ENCODE peak calls at places on chromosomes 2 and 18, in four cellular contexts. R is K562, P is WTC11, F is HepG2. L is an unnamed sample.

GRCh38 chr18:47799376-47799775 is 131.1 kb downstream of the SMAD2 start:
- DNase-seq in R (no peak), P (no peak), F (no peak), L (no peak)

GRCh38 chr2:68806511-68807109 is 64.6 kb downstream of the BMP10 start:
- DNase-seq in R (peak; percentile 50), P (no peak), F (no peak), L (no peak)

GRCh38 chr18:9437049-9437448 is 38.3 kb upstream of the RALBP1 start:
- DNase-seq in R (no peak), P (no peak), F (no peak), L (no peak)

GRCh38 chr2:108579631-108580030 is 45.4 kb downstream of the LIMS1 start:
- DNase-seq in R (no peak), P (no peak), F (no peak), L (no peak)

GRCh38 chr2:120765031-120765910 is 29.6 kb downstream of the GLI2 start:
- DNase-seq in R (no peak), P (peak; percentile 11), F (no peak), L (no peak)

GRCh38 chr18:48989304-48990284 is 38.8 kb upstream of the SMAD7 start:
- DNase-seq in R (no peak), P (no peak), F (peak; percentile 68), L (no peak)

GRCh38 chr18:2108581-2108980 is 462.7 kb downstream of the METTL4 start:
- DNase-seq in R (no peak), P (no peak), F (no peak), L (no peak)

GRCh38 chr2:180890781-180891180 is 89.6 kb upstream of the UBE2E3 start:
- DNase-seq in R (no peak), P (no peak), F (no peak), L (no peak)

GRCh38 chr2:1572638-1573037 is 159.4 kb downstream of the TPO start:
- DNase-seq in R (no peak), P (no peak), F (no peak), L (no peak)

GRCh38 chr2:207088839-207089238 is 76.9 kb downstream of the KLF7 start:
- DNase-seq in R (no peak), P (no peak), F (no peak), L (no peak)

GRCh38 chr18:8870528-8870927 is 165.2 kb downstream of the MTCL1 start:
- DNase-seq in R (no peak), P (no peak), F (no peak), L (no peak)

DNA sequence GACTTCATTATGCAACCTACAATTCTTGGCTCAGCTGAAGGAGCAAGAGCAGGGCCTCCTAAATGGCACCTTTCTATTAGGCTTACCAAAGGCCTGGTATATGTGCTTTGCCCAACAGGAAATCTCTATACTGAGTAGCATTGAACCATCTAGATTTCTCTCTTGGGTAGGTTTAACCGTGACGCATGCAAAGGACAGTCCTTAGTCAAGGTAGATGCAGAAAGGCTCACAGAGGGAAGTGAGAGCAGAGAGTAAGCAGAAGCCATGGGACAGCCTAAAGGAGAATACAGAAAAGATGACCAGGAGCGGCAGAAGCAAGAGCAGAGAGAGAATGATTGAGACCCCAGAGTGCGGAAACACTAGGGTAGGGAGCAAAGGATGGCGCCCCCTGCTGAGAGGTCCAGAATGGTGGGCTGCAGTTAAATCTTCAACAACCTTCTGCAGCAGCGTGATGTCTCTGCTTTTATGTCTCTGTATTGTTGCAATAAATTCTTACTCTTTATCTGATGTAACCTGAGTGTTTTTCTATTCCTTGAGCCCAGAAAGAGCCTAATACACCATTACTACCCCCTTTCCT is 4.7 kb upstream of the OSBPL1A start:
- DNase-seq in R (peak; percentile 22), P (peak; percentile 58), F (no peak), L (no peak)
- TF ChIP-seq ELF4 in R (no peak), P (no peak), F (no peak), L (no peak)

GRCh38 chr2:178227187-178227586 is 32.9 kb downstream of the OSBPL6 start:
- DNase-seq in R (no peak), P (no peak), F (no peak), L (no peak)
- TF ChIP-seq ELF4 in R (no peak), P (no peak), F (no peak), L (no peak)

DNA sequence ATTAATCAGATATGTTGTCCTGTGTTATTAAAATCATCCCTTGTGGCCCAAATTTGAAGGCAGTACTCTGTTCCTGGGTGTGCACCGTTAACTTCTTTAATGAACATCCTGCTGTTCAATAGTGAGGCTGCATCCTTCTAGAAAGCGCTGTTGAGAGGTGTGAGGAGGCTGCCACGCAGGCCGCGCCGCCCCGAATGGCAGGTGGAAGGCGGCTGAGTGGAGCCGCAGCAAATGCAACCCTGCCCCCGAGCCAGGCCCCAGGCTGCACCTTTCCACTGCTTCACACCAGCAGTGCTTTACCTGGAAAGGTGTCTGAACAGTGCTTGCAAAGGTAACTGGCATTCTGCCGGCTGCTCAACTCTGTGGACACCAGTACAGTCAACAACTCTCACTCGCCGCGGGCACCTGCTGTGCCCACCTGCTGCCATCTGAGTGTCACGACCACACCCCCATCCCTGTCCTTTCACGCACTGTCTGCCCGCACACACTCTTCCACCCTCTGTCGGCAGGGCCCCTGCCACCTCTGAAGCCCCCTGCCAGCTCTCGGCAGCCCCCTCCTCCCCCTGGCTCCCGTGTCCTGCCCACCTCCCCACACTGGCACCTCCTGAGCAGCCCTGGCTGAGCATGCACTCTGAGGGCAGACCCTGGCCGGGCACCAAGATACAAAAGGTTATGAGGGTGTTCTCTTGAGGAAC is 70.9 kb downstream of the ODC1 start:
- DNase-seq in R (no peak), P (no peak), F (no peak), L (no peak)
- TF ChIP-seq ELF4 in R (no peak), P (no peak), F (no peak), L (no peak)

DNA sequence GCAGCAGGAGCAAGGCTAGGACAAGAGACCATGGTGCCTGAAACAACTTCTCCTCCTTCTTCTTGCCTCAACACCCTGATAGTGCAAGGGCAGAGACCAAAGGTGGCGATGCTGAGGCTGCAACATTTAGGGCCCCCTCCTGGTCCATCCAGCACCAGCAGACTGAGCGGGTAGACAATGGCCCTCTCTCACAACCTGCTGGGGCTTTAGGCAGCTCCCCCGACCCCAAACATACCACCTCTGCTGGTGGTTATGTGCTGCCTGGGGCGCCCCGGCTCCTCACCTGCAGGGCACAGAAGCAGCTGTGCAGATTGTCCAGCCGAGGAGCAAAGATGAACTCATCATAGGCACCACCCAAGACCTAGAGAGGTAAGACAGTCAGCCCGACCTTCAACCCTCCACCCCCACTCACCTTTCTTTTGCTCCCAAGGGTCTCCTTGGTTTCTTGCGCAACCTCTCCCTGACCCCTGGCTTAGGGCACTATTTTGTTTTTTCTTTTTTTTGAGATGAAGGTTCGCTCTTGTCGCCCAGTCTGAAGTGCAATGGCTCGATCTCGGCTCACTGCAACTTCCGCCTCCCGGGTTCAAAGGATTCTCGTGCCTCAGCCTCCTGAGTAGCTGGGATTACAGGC is 3.5 kb downstream of the DNPEP start:
- DNase-seq in R (no peak), P (peak; percentile 33), F (no peak), L (no peak)
- TF ChIP-seq ELF4 in R (no peak), P (no peak), F (no peak), L (no peak)

GRCh38 chr2:111617299-111617803 is 266.6 kb downstream of the ANAPC1 start:
- DNase-seq in R (no peak), P (no peak), F (peak; percentile 85), L (no peak)
- TF ChIP-seq ELF4 in R (no peak), P (no peak), F (no peak), L (no peak)

L was measured in HEK293T.